ENCODE peak calls at places on chromosomes 3 and 15, in four cellular contexts. A, T, P and D are unnamed samples.

GRCh38 chr15:95843241-95843851 is 487.2 kb upstream of the NR2F2 start:
- DNase-seq in A (no peak), T (no peak), P (no peak), D (no peak)

GRCh38 chr3:42367903-42368302 is 42.5 kb downstream of the LYZL4 start:
- DNase-seq in A (no peak), T (no peak), P (no peak), D (no peak)

GRCh38 chr15:70227122-70227521 is 129.4 kb upstream of the TLE3 start:
- DNase-seq in A (no peak), T (no peak), P (no peak), D (no peak)

GRCh38 chr3:132554437-132554836 is 42.6 kb upstream of the ACKR4 start:
- DNase-seq in A (no peak), T (no peak), P (no peak), D (no peak)

GRCh38 chr3:8523041-8523440 is 21.4 kb downstream of the LMCD1 start:
- DNase-seq in A (no peak), T (no peak), P (no peak), D (no peak)

GRCh38 chr3:110456001-110456400 is 615.6 kb upstream of the NECTIN3 start:
- DNase-seq in A (no peak), T (no peak), P (no peak), D (no peak)

GRCh38 chr3:142649996-142650693 is 54.0 kb downstream of the PLS1 start:
- DNase-seq in A (no peak), T (no peak), P (no peak), D (peak)

GRCh38 chr3:18295171-18295920 is 129.8 kb downstream of the SATB1 start:
- DNase-seq in A (no peak), T (peak), P (peak), D (peak)

GRCh38 chr3:105414841-105415240 is 48.1 kb downstream of the ALCAM start:
- DNase-seq in A (no peak), T (no peak), P (no peak), D (no peak)

GRCh38 chr3:134370611-134371451 is 3.4 kb downstream of the AMOTL2 start:
- DNase-seq in A (no peak), T (no peak), P (no peak), D (peak)

GRCh38 chr3:7917443-7918151 is 584.0 kb upstream of the LMCD1 start:
- DNase-seq in A (no peak), T (no peak), P (no peak), D (no peak)

GRCh38 chr3:127439621-127440020 is 150.9 kb downstream of the TPRA1 start:
- DNase-seq in A (no peak), T (no peak), P (no peak), D (no peak)

GRCh38 chr3:12984023-12984823 is 89.0 kb downstream of the IQSEC1 start:
- DNase-seq in A (no peak), T (peak), P (peak), D (peak)

GRCh38 chr15:35545316-35545824 is 595 bp downstream of the DPH6 start:
- DNase-seq in A (no peak), T (peak), P (no peak), D (peak)

GRCh38 chr3:34782876-34783275 is 856.4 kb upstream of the ARPP21 start:
- DNase-seq in A (no peak), T (no peak), P (no peak), D (no peak)

GRCh38 chr3:101131767-101132166 is 138.5 kb upstream of the ABI3BP start:
- DNase-seq in A (no peak), T (peak), P (no peak), D (peak)

GRCh38 chr15:90789496-90789895 is 72.3 kb downstream of the BLM start:
- DNase-seq in A (no peak), T (no peak), P (no peak), D (no peak)

GRCh38 chr3:123352134-123352554 is 96.7 kb downstream of the ADCY5 start:
- DNase-seq in A (no peak), T (no peak), P (no peak), D (no peak)